ENCODE peak calls at places on chromosomes 13 and 19, in nine cellular contexts. One of them, this sample, is unnamed.
A peak's percentile ranks its signal among the peaks of the same experiment; 100 is the strongest.

GRCh38 chr13:20294497-20294896 is 62.4 kb upstream of the GJB6 start:
- DNase-seq in lower lobe of right lung: no peak
- DNase-seq in activated CD8-positive, alpha-beta T cell treated with anti-CD3 and anti-CD28 coated beads for 36 hours: no peak
- DNase-seq in AG04450: no peak
- DNase-seq in body of pancreas: no peak
- DNase-seq in colonic mucosa: no peak
- DNase-seq in esophagus squamous epithelium: no peak
- DNase-seq in progenitor cell of endocrine pancreas: no peak
- DNase-seq in kidney epithelial cell: no peak
- DNase-seq in this sample: no peak

GRCh38 chr13:101305981-101306411 is 110.3 kb downstream of the NALCN start:
- DNase-seq in activated CD8-positive, alpha-beta T cell treated with anti-CD3 and anti-CD28 coated beads for 36 hours: no peak
- DNase-seq in kidney epithelial cell: no peak
- DNase-seq in AG04450: no peak
- DNase-seq in esophagus squamous epithelium: no peak
- DNase-seq in colonic mucosa: no peak
- DNase-seq in progenitor cell of endocrine pancreas: no peak
- DNase-seq in body of pancreas: no peak
- DNase-seq in lower lobe of right lung: no peak
- DNase-seq in this sample: peak; percentile 35

GRCh38 chr13:44819762-44820161 is 169.5 kb downstream of the NUFIP1 start:
- DNase-seq in esophagus squamous epithelium: no peak
- DNase-seq in activated CD8-positive, alpha-beta T cell treated with anti-CD3 and anti-CD28 coated beads for 36 hours: no peak
- DNase-seq in kidney epithelial cell: no peak
- DNase-seq in progenitor cell of endocrine pancreas: no peak
- DNase-seq in lower lobe of right lung: no peak
- DNase-seq in AG04450: peak; percentile 57
- DNase-seq in colonic mucosa: no peak
- DNase-seq in body of pancreas: no peak
- DNase-seq in this sample: no peak

GRCh38 chr19:29596885-29597525 is 9.1 kb upstream of the POP4 start:
- DNase-seq in kidney epithelial cell: no peak
- DNase-seq in lower lobe of right lung: no peak
- DNase-seq in AG04450: peak; percentile 8
- DNase-seq in body of pancreas: no peak
- DNase-seq in progenitor cell of endocrine pancreas: no peak
- DNase-seq in esophagus squamous epithelium: no peak
- DNase-seq in activated CD8-positive, alpha-beta T cell treated with anti-CD3 and anti-CD28 coated beads for 36 hours: no peak
- DNase-seq in colonic mucosa: no peak
- DNase-seq in this sample: no peak

GRCh38 chr13:107250626-107251025 is 682.7 kb upstream of the ARGLU1 start:
- DNase-seq in progenitor cell of endocrine pancreas: no peak
- DNase-seq in colonic mucosa: no peak
- DNase-seq in esophagus squamous epithelium: no peak
- DNase-seq in body of pancreas: no peak
- DNase-seq in lower lobe of right lung: no peak
- DNase-seq in activated CD8-positive, alpha-beta T cell treated with anti-CD3 and anti-CD28 coated beads for 36 hours: no peak
- DNase-seq in kidney epithelial cell: no peak
- DNase-seq in AG04450: no peak
- DNase-seq in this sample: no peak

GRCh38 chr13:42990147-42990990 is 1.7 kb downstream of the EPSTI1 start:
- DNase-seq in esophagus squamous epithelium: no peak
- DNase-seq in activated CD8-positive, alpha-beta T cell treated with anti-CD3 and anti-CD28 coated beads for 36 hours: no peak
- DNase-seq in progenitor cell of endocrine pancreas: no peak
- DNase-seq in AG04450: no peak
- DNase-seq in kidney epithelial cell: no peak
- DNase-seq in body of pancreas: no peak
- DNase-seq in lower lobe of right lung: no peak
- DNase-seq in colonic mucosa: no peak
- DNase-seq in this sample: no peak

GRCh38 chr19:42435316-42435715 is 7.4 kb downstream of the CXCL17 start:
- DNase-seq in activated CD8-positive, alpha-beta T cell treated with anti-CD3 and anti-CD28 coated beads for 36 hours: no peak
- DNase-seq in kidney epithelial cell: no peak
- DNase-seq in progenitor cell of endocrine pancreas: no peak
- DNase-seq in body of pancreas: no peak
- DNase-seq in lower lobe of right lung: no peak
- DNase-seq in esophagus squamous epithelium: no peak
- DNase-seq in AG04450: no peak
- DNase-seq in colonic mucosa: no peak
- DNase-seq in this sample: no peak

GRCh38 chr13:22454586-22454985 is 726.2 kb upstream of the SGCG start:
- DNase-seq in body of pancreas: no peak
- DNase-seq in colonic mucosa: no peak
- DNase-seq in lower lobe of right lung: no peak
- DNase-seq in kidney epithelial cell: no peak
- DNase-seq in activated CD8-positive, alpha-beta T cell treated with anti-CD3 and anti-CD28 coated beads for 36 hours: no peak
- DNase-seq in esophagus squamous epithelium: no peak
- DNase-seq in AG04450: no peak
- DNase-seq in progenitor cell of endocrine pancreas: no peak
- DNase-seq in this sample: no peak

GRCh38 chr13:40969169-40969901 is 49.8 kb downstream of the ELF1 start:
- DNase-seq in AG04450: no peak
- DNase-seq in progenitor cell of endocrine pancreas: no peak
- DNase-seq in activated CD8-positive, alpha-beta T cell treated with anti-CD3 and anti-CD28 coated beads for 36 hours: peak; percentile 54
- DNase-seq in body of pancreas: no peak
- DNase-seq in colonic mucosa: no peak
- DNase-seq in lower lobe of right lung: no peak
- DNase-seq in kidney epithelial cell: no peak
- DNase-seq in esophagus squamous epithelium: no peak
- DNase-seq in this sample: no peak

GRCh38 chr19:57034544-57034943 is 85.2 kb upstream of the USP29 start:
- DNase-seq in activated CD8-positive, alpha-beta T cell treated with anti-CD3 and anti-CD28 coated beads for 36 hours: no peak
- DNase-seq in colonic mucosa: no peak
- DNase-seq in AG04450: no peak
- DNase-seq in lower lobe of right lung: no peak
- DNase-seq in kidney epithelial cell: no peak
- DNase-seq in body of pancreas: no peak
- DNase-seq in progenitor cell of endocrine pancreas: no peak
- DNase-seq in esophagus squamous epithelium: no peak
- DNase-seq in this sample: no peak

GRCh38 chr19:19185853-19186728 is 5.9 kb downstream of the BORCS8 start:
- DNase-seq in kidney epithelial cell: no peak
- DNase-seq in activated CD8-positive, alpha-beta T cell treated with anti-CD3 and anti-CD28 coated beads for 36 hours: peak; percentile 64
- DNase-seq in AG04450: no peak
- DNase-seq in colonic mucosa: peak; percentile 57
- DNase-seq in body of pancreas: peak; percentile 24
- DNase-seq in progenitor cell of endocrine pancreas: peak; percentile 31
- DNase-seq in esophagus squamous epithelium: no peak
- DNase-seq in lower lobe of right lung: no peak
- DNase-seq in this sample: peak; percentile 62

GRCh38 chr13:66952507-66952906 is 277.6 kb downstream of the PCDH9 start:
- DNase-seq in activated CD8-positive, alpha-beta T cell treated with anti-CD3 and anti-CD28 coated beads for 36 hours: no peak
- DNase-seq in esophagus squamous epithelium: no peak
- DNase-seq in colonic mucosa: no peak
- DNase-seq in kidney epithelial cell: no peak
- DNase-seq in lower lobe of right lung: no peak
- DNase-seq in AG04450: no peak
- DNase-seq in body of pancreas: no peak
- DNase-seq in progenitor cell of endocrine pancreas: no peak
- DNase-seq in this sample: no peak

DNA sequence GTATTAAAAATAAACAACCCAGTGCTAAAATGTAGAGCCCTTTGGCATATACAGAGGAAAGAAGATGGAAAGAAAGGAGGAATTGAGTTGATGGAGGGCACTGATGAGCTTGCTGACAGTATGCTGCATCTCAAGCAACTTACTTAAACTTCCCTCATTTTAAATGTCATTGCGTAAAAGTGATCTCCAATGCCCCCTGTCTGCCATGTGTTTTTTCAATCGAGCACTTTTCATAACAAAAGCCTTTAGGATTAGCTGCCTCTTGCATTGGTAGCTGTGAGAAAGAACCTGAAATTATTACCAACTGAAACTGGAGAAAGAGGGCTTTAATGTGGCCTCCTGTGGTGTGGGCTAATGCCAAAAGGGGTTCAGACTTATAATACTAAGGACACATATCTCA is 541.6 kb downstream of the SUCLA2 start:
- DNase-seq in lower lobe of right lung: no peak
- DNase-seq in body of pancreas: no peak
- DNase-seq in activated CD8-positive, alpha-beta T cell treated with anti-CD3 and anti-CD28 coated beads for 36 hours: no peak
- DNase-seq in colonic mucosa: no peak
- DNase-seq in esophagus squamous epithelium: no peak
- DNase-seq in AG04450: no peak
- DNase-seq in kidney epithelial cell: no peak
- DNase-seq in progenitor cell of endocrine pancreas: no peak
- DNase-seq in this sample: no peak
- TF ChIP-seq CTCF in lower lobe of right lung: peak; percentile 14
- TF ChIP-seq CTCF in body of pancreas: peak; percentile 27
- TF ChIP-seq CTCF in activated CD8-positive, alpha-beta T cell treated with anti-CD3 and anti-CD28 coated beads for 36 hours: no peak
- TF ChIP-seq CTCF in colonic mucosa: no peak
- TF ChIP-seq CTCF in esophagus squamous epithelium: no peak
- TF ChIP-seq CTCF in AG04450: peak; percentile 51
- TF ChIP-seq CTCF in kidney epithelial cell: peak; percentile 30
- TF ChIP-seq CTCF in progenitor cell of endocrine pancreas: peak; percentile 22
- TF ChIP-seq CTCF in this sample: no peak

GRCh38 chr13:102657630-102658029 is 37.2 kb downstream of the METTL21C start:
- DNase-seq in AG04450: no peak
- DNase-seq in esophagus squamous epithelium: no peak
- DNase-seq in kidney epithelial cell: no peak
- DNase-seq in colonic mucosa: no peak
- DNase-seq in progenitor cell of endocrine pancreas: no peak
- DNase-seq in lower lobe of right lung: no peak
- DNase-seq in activated CD8-positive, alpha-beta T cell treated with anti-CD3 and anti-CD28 coated beads for 36 hours: no peak
- DNase-seq in body of pancreas: no peak
- DNase-seq in this sample: no peak
- TF ChIP-seq CTCF in AG04450: peak; percentile 36
- TF ChIP-seq CTCF in esophagus squamous epithelium: no peak
- TF ChIP-seq CTCF in kidney epithelial cell: peak; percentile 30
- TF ChIP-seq CTCF in colonic mucosa: no peak
- TF ChIP-seq CTCF in progenitor cell of endocrine pancreas: peak; percentile 44
- TF ChIP-seq CTCF in lower lobe of right lung: peak; percentile 14
- TF ChIP-seq CTCF in activated CD8-positive, alpha-beta T cell treated with anti-CD3 and anti-CD28 coated beads for 36 hours: peak; percentile 55
- TF ChIP-seq CTCF in body of pancreas: no peak
- TF ChIP-seq CTCF in this sample: peak; percentile 56

DNA sequence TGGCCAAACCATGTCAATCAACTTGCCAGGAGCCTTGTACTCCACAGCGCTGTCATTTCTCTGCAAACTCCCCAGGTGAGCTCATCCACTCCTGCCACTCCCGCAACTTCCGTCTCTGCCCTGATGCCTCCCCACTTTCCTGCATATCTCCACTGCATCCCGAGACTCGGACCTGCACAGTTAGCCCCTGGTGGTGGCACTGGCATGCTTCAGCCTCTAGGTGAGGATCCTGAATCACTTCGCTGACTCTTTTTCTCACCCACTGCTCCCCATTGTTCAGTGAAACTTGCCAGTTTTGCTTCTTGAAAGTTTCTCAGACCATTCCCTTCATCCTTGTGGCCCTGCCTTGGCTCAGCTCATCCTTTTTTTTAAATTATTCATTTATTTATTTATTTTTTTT is 3.4 kb upstream of the CTU1 start:
- DNase-seq in kidney epithelial cell: no peak
- DNase-seq in esophagus squamous epithelium: no peak
- DNase-seq in lower lobe of right lung: no peak
- DNase-seq in activated CD8-positive, alpha-beta T cell treated with anti-CD3 and anti-CD28 coated beads for 36 hours: no peak
- DNase-seq in body of pancreas: no peak
- DNase-seq in progenitor cell of endocrine pancreas: no peak
- DNase-seq in AG04450: no peak
- DNase-seq in colonic mucosa: no peak
- DNase-seq in this sample: no peak
- TF ChIP-seq CTCF in kidney epithelial cell: peak; percentile 19
- TF ChIP-seq CTCF in esophagus squamous epithelium: no peak
- TF ChIP-seq CTCF in lower lobe of right lung: no peak
- TF ChIP-seq CTCF in activated CD8-positive, alpha-beta T cell treated with anti-CD3 and anti-CD28 coated beads for 36 hours: peak; percentile 20
- TF ChIP-seq CTCF in body of pancreas: no peak
- TF ChIP-seq CTCF in progenitor cell of endocrine pancreas: peak; percentile 54
- TF ChIP-seq CTCF in AG04450: peak; percentile 32
- TF ChIP-seq CTCF in colonic mucosa: no peak
- TF ChIP-seq CTCF in this sample: peak; percentile 29

DNA sequence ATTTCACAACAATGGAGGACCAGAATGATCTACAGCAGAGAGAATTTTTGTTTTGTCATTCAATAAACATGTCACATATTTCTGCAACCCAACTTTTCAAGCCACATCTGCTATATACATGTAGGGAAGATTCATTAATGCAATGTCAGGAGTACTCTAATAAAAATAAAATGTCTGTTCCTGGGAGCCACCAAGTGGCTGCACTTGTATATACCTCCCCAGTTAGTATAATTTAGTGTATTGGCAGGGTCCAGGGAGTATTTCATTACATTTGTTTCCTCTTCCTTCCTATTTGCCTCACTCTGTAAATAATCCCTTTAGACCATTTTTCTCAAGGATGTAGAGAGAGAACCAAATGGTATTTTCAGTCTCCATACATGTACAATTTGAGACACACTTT is 1169.0 kb downstream of the DIAPH3 start:
- DNase-seq in esophagus squamous epithelium: no peak
- DNase-seq in kidney epithelial cell: no peak
- DNase-seq in colonic mucosa: no peak
- DNase-seq in activated CD8-positive, alpha-beta T cell treated with anti-CD3 and anti-CD28 coated beads for 36 hours: no peak
- DNase-seq in body of pancreas: no peak
- DNase-seq in AG04450: no peak
- DNase-seq in lower lobe of right lung: no peak
- DNase-seq in progenitor cell of endocrine pancreas: no peak
- DNase-seq in this sample: no peak
- TF ChIP-seq CTCF in esophagus squamous epithelium: no peak
- TF ChIP-seq CTCF in kidney epithelial cell: peak; percentile 3
- TF ChIP-seq CTCF in colonic mucosa: no peak
- TF ChIP-seq CTCF in activated CD8-positive, alpha-beta T cell treated with anti-CD3 and anti-CD28 coated beads for 36 hours: no peak
- TF ChIP-seq CTCF in body of pancreas: no peak
- TF ChIP-seq CTCF in AG04450: no peak
- TF ChIP-seq CTCF in lower lobe of right lung: no peak
- TF ChIP-seq CTCF in progenitor cell of endocrine pancreas: peak; percentile 28
- TF ChIP-seq CTCF in this sample: no peak

DNA sequence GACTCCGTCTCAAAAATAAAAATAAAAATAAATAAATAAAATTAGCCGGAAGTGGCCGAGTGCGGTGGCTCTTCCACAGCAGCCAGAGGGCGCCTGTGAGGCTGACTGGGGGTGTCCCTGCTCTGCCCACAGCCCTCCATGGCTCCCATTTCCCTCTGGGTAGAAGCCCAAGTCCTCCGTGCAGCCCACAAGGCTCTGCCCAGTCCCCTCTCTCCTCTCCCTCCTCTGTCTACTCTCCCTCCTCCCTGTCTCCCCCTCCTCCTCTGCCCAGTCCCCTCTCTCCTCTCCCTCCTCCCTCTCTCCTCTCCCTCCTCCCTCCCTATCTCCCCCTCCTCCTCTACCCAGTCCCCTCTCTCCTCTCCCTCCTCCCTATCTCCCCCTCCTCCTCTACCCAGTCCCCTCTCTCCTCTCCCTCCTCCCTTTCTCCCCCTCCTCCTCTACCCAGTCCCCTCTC is 20.4 kb downstream of the MISP start:
- DNase-seq in progenitor cell of endocrine pancreas: no peak
- DNase-seq in AG04450: no peak
- DNase-seq in kidney epithelial cell: no peak
- DNase-seq in body of pancreas: no peak
- DNase-seq in colonic mucosa: no peak
- DNase-seq in esophagus squamous epithelium: no peak
- DNase-seq in lower lobe of right lung: no peak
- DNase-seq in activated CD8-positive, alpha-beta T cell treated with anti-CD3 and anti-CD28 coated beads for 36 hours: peak; percentile 68
- DNase-seq in this sample: peak; percentile 71
- TF ChIP-seq CTCF in progenitor cell of endocrine pancreas: peak; percentile 45
- TF ChIP-seq CTCF in AG04450: peak; percentile 61
- TF ChIP-seq CTCF in kidney epithelial cell: peak; percentile 71
- TF ChIP-seq CTCF in body of pancreas: peak; percentile 12
- TF ChIP-seq CTCF in colonic mucosa: peak; percentile 37
- TF ChIP-seq CTCF in esophagus squamous epithelium: peak; percentile 19
- TF ChIP-seq CTCF in lower lobe of right lung: peak; percentile 59
- TF ChIP-seq CTCF in activated CD8-positive, alpha-beta T cell treated with anti-CD3 and anti-CD28 coated beads for 36 hours: peak; percentile 60
- TF ChIP-seq CTCF in this sample: peak; percentile 30